ENCODE peak calls at places on chromosomes 4 and X, in nine cellular contexts. S is uterus, I is PC-9, M is neural progenitor cell, D is MM.1S, U is colonic mucosa, T is left lung, R is ascending aorta, V is AG04450. G is an unnamed sample.

GRCh38 chrX:132009344-132009743 is 13.8 kb upstream of the STK26 start:
- DNase-seq in S (no peak), I (no peak), M (no peak), D (no peak), U (no peak), T (no peak), R (no peak), V (no peak), G (no peak)

GRCh38 chr4:61440306-61440705 is 240.2 kb downstream of the ADGRL3 start:
- DNase-seq in S (no peak), I (no peak), M (no peak), D (no peak), U (no peak), T (no peak), R (no peak), V (no peak), G (no peak)

GRCh38 chr4:110970642-110971041 is 347.8 kb upstream of the PITX2 start:
- DNase-seq in S (no peak), I (no peak), M (peak), D (peak), U (peak), T (no peak), R (no peak), V (peak), G (peak)

GRCh38 chr4:4913628-4914027 is 54.2 kb downstream of the MSX1 start:
- DNase-seq in S (no peak), I (no peak), M (no peak), D (no peak), U (no peak), T (no peak), R (no peak), V (no peak), G (no peak)

GRCh38 chr4:148116264-148116663 is 325.9 kb downstream of the NR3C2 start:
- DNase-seq in S (no peak), I (no peak), M (no peak), D (no peak), U (no peak), T (no peak), R (no peak), V (peak), G (no peak)

GRCh38 chr4:83757121-83757621 is 221.3 kb downstream of the GPAT3 start:
- DNase-seq in S (no peak), I (no peak), M (no peak), D (no peak), U (no peak), T (no peak), R (no peak), V (no peak), G (no peak)

GRCh38 chr4:7191546-7192251 is 639 bp upstream of the SORCS2 start:
- DNase-seq in S (no peak), I (no peak), M (no peak), D (no peak), U (no peak), T (peak), R (no peak), V (no peak), G (no peak)

GRCh38 chr4:102525099-102525498 is 23.9 kb downstream of the NFKB1 start:
- DNase-seq in S (no peak), I (no peak), M (no peak), D (no peak), U (no peak), T (no peak), R (no peak), V (no peak), G (no peak)

GRCh38 chr4:141759796-141760425 is 123.5 kb downstream of the IL15 start:
- DNase-seq in S (no peak), I (no peak), M (no peak), D (no peak), U (no peak), T (no peak), R (no peak), V (no peak), G (no peak)

GRCh38 chr4:94802091-94802490 is 44.3 kb downstream of the BMPR1B start:
- DNase-seq in S (no peak), I (no peak), M (no peak), D (no peak), U (no peak), T (no peak), R (no peak), V (no peak), G (no peak)

GRCh38 chrX:69319376-69319775 is 154.1 kb upstream of the PJA1 start:
- DNase-seq in S (no peak), I (no peak), M (no peak), D (no peak), U (no peak), T (no peak), R (no peak), V (no peak), G (no peak)

GRCh38 chrX:109856974-109857373 is 123.9 kb upstream of the ACSL4 start:
- DNase-seq in S (no peak), I (no peak), M (peak), D (peak), U (no peak), T (no peak), R (no peak), V (no peak), G (peak)

GRCh38 chrX:96906741-96907140 is 23.0 kb downstream of the RPA4 start:
- DNase-seq in S (no peak), I (no peak), M (no peak), D (no peak), U (no peak), T (no peak), R (no peak), V (no peak), G (no peak)

GRCh38 chrX:103776586-103776985 is at the start of gene PLP1:
- DNase-seq in S (no peak), I (no peak), M (peak), D (no peak), U (no peak), T (no peak), R (no peak), V (no peak), G (no peak)

DNA sequence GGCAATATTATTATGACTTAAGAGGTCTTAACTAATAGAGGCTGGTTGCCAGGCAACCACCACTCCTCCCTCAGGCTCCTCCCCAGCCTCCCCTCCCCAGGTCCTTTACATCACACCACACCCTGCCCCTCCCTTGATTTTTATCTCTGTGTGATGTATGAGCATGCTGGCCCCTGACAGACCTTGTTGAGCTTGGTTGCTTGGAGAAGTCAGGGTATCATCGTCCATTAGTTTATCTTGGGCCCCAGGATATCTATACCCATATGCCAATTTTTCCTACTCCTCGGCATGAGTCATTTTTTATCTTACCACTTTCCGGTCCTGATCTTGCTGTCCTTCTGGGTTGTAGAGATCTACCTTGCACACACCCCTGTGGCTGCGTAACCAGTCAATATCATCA is 2.5 kb downstream of the AKAP4 start:
- DNase-seq in S (no peak), I (peak), M (no peak), D (no peak), U (no peak), T (no peak), R (no peak), V (no peak), G (no peak)
- TF ChIP-seq CTCF in S (no peak), I (no peak), M (no peak), D (no peak), U (no peak), T (no peak), R (no peak), V (no peak), G (no peak)

DNA sequence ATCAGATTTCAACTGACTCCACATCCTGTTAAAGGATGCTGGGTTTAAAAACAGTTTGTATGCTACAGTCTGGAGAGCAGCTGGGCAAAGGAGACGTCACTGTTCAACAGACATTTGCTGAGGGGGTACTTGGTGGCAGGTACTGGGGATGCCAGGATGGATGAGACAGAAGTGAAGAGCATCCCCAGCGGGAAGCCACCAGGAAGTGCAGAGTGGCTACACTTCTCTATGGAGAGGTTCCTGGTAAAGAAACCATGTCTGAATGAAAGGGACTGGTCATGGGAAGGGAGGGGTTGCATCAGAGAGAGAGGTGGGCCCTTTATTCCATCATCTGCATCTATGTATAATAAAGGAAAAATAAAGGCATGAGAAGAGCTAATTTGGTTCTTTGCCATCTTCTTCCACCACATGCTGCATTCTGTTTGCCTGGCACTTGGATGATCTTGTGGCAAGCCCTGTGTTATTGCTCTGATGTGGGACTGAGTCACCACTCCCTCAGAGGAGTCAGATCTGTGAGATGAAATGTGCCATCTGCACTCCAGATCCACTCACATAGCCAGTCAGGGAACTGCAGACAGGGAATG is 144.9 kb downstream of the SOWAHB start:
- DNase-seq in S (no peak), I (no peak), M (no peak), D (no peak), U (no peak), T (no peak), R (no peak), V (peak), G (no peak)
- H3K27ac ChIP-seq in S (peak), I (no peak), M (no peak), D (no peak), U (no peak), T (peak), R (peak), V (peak), G (no peak)

GRCh38 chr4:88143504-88143903 is 14.9 kb downstream of the ABCG2 start:
- DNase-seq in S (no peak), I (peak), M (no peak), D (no peak), U (no peak), T (no peak), R (no peak), V (peak), G (no peak)
- H3K4me3 ChIP-seq in S (no peak), I (peak), M (no peak), D (no peak), U (no peak), T (no peak), R (no peak), V (no peak), G (no peak)

DNA sequence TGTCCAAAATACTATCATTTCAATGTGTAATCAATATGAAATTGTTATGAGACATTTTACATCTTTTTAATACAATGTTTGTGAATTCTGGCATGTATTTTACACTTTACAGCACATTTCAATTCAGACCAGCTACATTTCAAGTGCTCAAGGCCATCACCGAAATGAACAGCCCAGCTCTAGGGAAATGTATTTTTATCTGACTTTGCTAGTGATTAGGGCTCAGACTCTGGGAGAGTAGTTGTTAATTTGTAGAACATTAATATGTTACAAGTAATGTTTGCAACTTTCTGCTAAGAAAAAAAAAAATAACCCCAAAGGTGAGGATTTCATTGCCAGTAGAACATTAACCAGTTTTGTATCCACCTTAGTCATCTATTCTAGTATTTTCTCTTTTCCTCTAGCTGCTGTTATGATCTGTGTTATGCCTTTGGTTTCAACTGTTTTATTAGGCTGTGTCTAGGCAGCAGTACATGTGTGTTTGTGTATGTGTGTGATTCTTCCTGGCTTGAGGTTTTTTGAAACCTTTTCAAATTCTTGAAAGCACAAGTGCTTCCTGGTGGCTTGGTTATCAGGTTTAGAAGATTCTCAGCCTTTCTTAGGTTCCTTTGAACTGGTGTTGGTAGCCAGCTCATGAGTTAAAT is 125.9 kb downstream of the NSUN7 start:
- DNase-seq in S (no peak), I (no peak), M (no peak), D (no peak), U (no peak), T (no peak), R (no peak), V (no peak), G (no peak)
- TF ChIP-seq CTCF in S (no peak), I (no peak), M (no peak), D (no peak), U (no peak), T (no peak), R (no peak), V (no peak), G (no peak)

G was measured in DND-41.